ENCODE peak calls at places on chromosomes 5 and 9, in eight cellular contexts. N is HFFc6; M is astrocyte of the spinal cord; J is T-helper 17 cell; W is HTR-8/SVneo; S is stimulated activated CD8-positive, alpha-beta memory T cell treated with anti-CD3 and anti-CD28 coated beads, Interleukin-15, amount 100 ng/mL, for 1 hour; Q is pons; P is mesothelial cell of epicardium. I is an unnamed sample.

GRCh38 chr9:121921444-121921843 is 171.7 kb downstream of the TTLL11 start:
- DNase-seq in W (no peak), N (no peak), J (no peak), P (no peak), S (no peak), M (no peak), Q (no peak), I (no peak)

GRCh38 chr5:137073192-137073591 is 425.9 kb downstream of the SPOCK1 start:
- DNase-seq in J (no peak), W (peak; percentile 10), S (no peak), Q (no peak), N (peak; percentile 54), M (no peak), P (no peak), I (no peak)

GRCh38 chr5:169991115-169991514 is 10.8 kb upstream of the INSYN2B start:
- DNase-seq in W (no peak), J (no peak), S (no peak), M (no peak), P (no peak), N (no peak), Q (no peak), I (no peak)

GRCh38 chr9:128005938-128006337 is 25.1 kb upstream of the EEIG1 start:
- DNase-seq in J (no peak), P (no peak), S (no peak), W (peak; percentile 35), N (no peak), M (no peak), Q (no peak), I (no peak)

GRCh38 chr9:71719585-71719984 is 48.7 kb downstream of the CEMIP2 start:
- DNase-seq in Q (no peak), M (peak; percentile 49), P (no peak), J (no peak), S (no peak), N (peak; percentile 57), W (no peak), I (no peak)

GRCh38 chr5:80246995-80247729 is 8.7 kb downstream of the SERINC5 start:
- DNase-seq in J (no peak), W (peak; percentile 79), N (peak; percentile 94), S (no peak), P (no peak), Q (peak; percentile 21), M (peak; percentile 91), I (no peak)

GRCh38 chr5:100904259-100904822 is 1.3 kb upstream of the ST8SIA4 start:
- DNase-seq in P (no peak), N (no peak), Q (peak; percentile 61), S (no peak), W (no peak), J (peak; percentile 16), M (peak; percentile 12), I (no peak)

GRCh38 chr9:129525781-129526180 is 95.1 kb downstream of the C9orf50 start:
- DNase-seq in J (no peak), M (no peak), Q (no peak), W (no peak), P (no peak), S (no peak), N (no peak), I (no peak)

GRCh38 chr5:169651526-169651925 is 14.5 kb downstream of the DOCK2 start:
- DNase-seq in Q (no peak), N (no peak), J (no peak), P (no peak), W (no peak), M (no peak), S (no peak), I (no peak)

GRCh38 chr5:73943375-73943774 is 317.4 kb downstream of the ARHGEF28 start:
- DNase-seq in P (no peak), S (no peak), M (no peak), N (no peak), Q (no peak), J (no peak), W (no peak), I (no peak)

GRCh38 chr5:178058321-178059012 is 54.9 kb upstream of the N4BP3 start:
- DNase-seq in S (no peak), Q (no peak), J (no peak), M (no peak), P (no peak), N (no peak), W (no peak), I (no peak)

GRCh38 chr5:127040779-127041520 is 10.6 kb upstream of the MARCHF3 start:
- DNase-seq in P (no peak), N (no peak), W (no peak), M (peak; percentile 63), Q (no peak), J (no peak), S (no peak), I (no peak)

GRCh38 chr5:14723648-14724231 is 59.2 kb downstream of the OTULIN start:
- DNase-seq in N (no peak), M (no peak), W (no peak), P (no peak), Q (no peak), S (no peak), J (no peak), I (no peak)

GRCh38 chr5:84437673-84438315 is 53.1 kb upstream of the EDIL3 start:
- DNase-seq in P (no peak), W (peak; percentile 31), Q (no peak), N (no peak), S (no peak), M (peak; percentile 90), J (no peak), I (no peak)

GRCh38 chr9:94164756-94165549 is 80.7 kb downstream of the PTPDC1 start:
- DNase-seq in M (no peak), W (no peak), S (no peak), Q (peak; percentile 8), N (no peak), J (no peak), P (no peak), I (no peak)

GRCh38 chr9:98380065-98380681 is 124.7 kb upstream of the TBC1D2 start:
- DNase-seq in Q (no peak), M (peak; percentile 30), S (no peak), P (no peak), N (peak; percentile 37), J (no peak), W (peak; percentile 29), I (no peak)

GRCh38 chr5:14669975-14670374 is 5.5 kb downstream of the OTULIN start:
- DNase-seq in W (no peak), Q (no peak), N (peak; percentile 4), M (peak; percentile 56), J (no peak), P (no peak), S (no peak), I (no peak)

GRCh38 chr5:95859327-95860060 is 37.0 kb upstream of the GLRX start:
- DNase-seq in P (no peak), Q (peak; percentile 45), W (no peak), M (no peak), J (no peak), N (no peak), S (no peak), I (no peak)

GRCh38 chr9:105539452-105539851 is 18.5 kb upstream of the FKTN start:
- DNase-seq in M (no peak), Q (no peak), J (no peak), N (no peak), P (no peak), W (no peak), S (no peak), I (no peak)

I was measured in GOT3.